ENCODE peak calls at places on chromosomes 13 and 19, in four cellular contexts. G is brain microvascular endothelial cell, Q is left ventricle myocardium inferior, I is Panc1. F is an unnamed sample.

GRCh38 chr13:44389856-44390255 is 16.2 kb downstream of the SERP2 start:
- DNase-seq in G (no peak), Q (no peak), I (no peak), F (no peak)

GRCh38 chr13:73158851-73159250 is 100.0 kb downstream of the KLF5 start:
- DNase-seq in G (peak), Q (no peak), I (no peak), F (peak)

GRCh38 chr19:47022541-47023447 is 3.2 kb downstream of the NPAS1 start:
- DNase-seq in G (no peak), Q (no peak), I (no peak), F (no peak)

GRCh38 chr13:43797869-43798268 is 11.1 kb upstream of the ENOX1 start:
- DNase-seq in G (no peak), Q (no peak), I (no peak), F (no peak)

GRCh38 chr13:30685987-30686386 is 49.4 kb upstream of the ALOX5AP start:
- DNase-seq in G (no peak), Q (no peak), I (no peak), F (no peak)

GRCh38 chr19:14517840-14518505 is at the start of gene DNAJB1:
- DNase-seq in G (peak), Q (peak), I (no peak), F (peak)

GRCh38 chr13:35694549-35695233 is 218.2 kb upstream of the MAB21L1 start:
- DNase-seq in G (no peak), Q (no peak), I (no peak), F (no peak)

GRCh38 chr13:112331675-112332074 is 44.5 kb upstream of the SPACA7 start:
- DNase-seq in G (no peak), Q (no peak), I (no peak), F (no peak)

GRCh38 chr13:112674412-112675383 is 15.1 kb upstream of the ATP11A start:
- DNase-seq in G (no peak), Q (no peak), I (no peak), F (no peak)

GRCh38 chr19:49498475-49498874 is 2.2 kb downstream of the RPS11 start:
- DNase-seq in G (no peak), Q (no peak), I (no peak), F (no peak)

GRCh38 chr13:77002590-77003190 is 10.8 kb downstream of the CLN5 start:
- DNase-seq in G (no peak), Q (no peak), I (no peak), F (peak)

GRCh38 chr13:50529154-50529882 is 314.2 kb downstream of the DLEU7 start:
- DNase-seq in G (peak), Q (peak), I (no peak), F (peak)

GRCh38 chr13:44523176-44524017 is 52.7 kb downstream of the TSC22D1 start:
- DNase-seq in G (peak), Q (no peak), I (no peak), F (peak)

GRCh38 chr13:29935309-29935981 is 85.0 kb upstream of the UBL3 start:
- DNase-seq in G (no peak), Q (no peak), I (no peak), F (no peak)

GRCh38 chr13:84606616-84607015 is 724.3 kb upstream of the SLITRK1 start:
- DNase-seq in G (no peak), Q (no peak), I (no peak), F (no peak)

GRCh38 chr19:19540707-19541515 is 2.8 kb downstream of the CILP2 start:
- DNase-seq in G (no peak), Q (no peak), I (no peak), F (peak)

GRCh38 chr19:19562665-19563347 is 24.7 kb downstream of the CILP2 start:
- DNase-seq in G (no peak), Q (no peak), I (no peak), F (no peak)

GRCh38 chr13:84998681-84999080 is 800.5 kb downstream of the SLITRK6 start:
- DNase-seq in G (no peak), Q (no peak), I (no peak), F (no peak)

GRCh38 chr19:58001895-58002369 is 688 bp downstream of the ZNF606 start:
- DNase-seq in G (peak), Q (no peak), I (no peak), F (peak)

GRCh38 chr13:37651371-37651770 is 52.8 kb upstream of the POSTN start:
- DNase-seq in G (no peak), Q (no peak), I (no peak), F (no peak)

GRCh38 chr13:28286263-28286662 is 147.9 kb downstream of the PAN3 start:
- DNase-seq in G (no peak), Q (no peak), I (no peak), F (no peak)

GRCh38 chr13:30107536-30108136 is 199.7 kb downstream of the KATNAL1 start:
- DNase-seq in G (no peak), Q (no peak), I (no peak), F (no peak)

GRCh38 chr19:27972291-27973040 is 1240.5 kb downstream of the UQCRFS1 start:
- DNase-seq in G (peak), Q (no peak), I (no peak), F (peak)

GRCh38 chr13:96849091-96849490 is 145.2 kb downstream of the OXGR1 start:
- DNase-seq in G (no peak), Q (no peak), I (no peak), F (no peak)

GRCh38 chr19:49451430-49452181 is at the start of gene PIH1D1:
- DNase-seq in G (peak), Q (peak), I (peak), F (peak)

GRCh38 chr19:45800009-45800553 is 7.4 kb upstream of the DMWD start:
- DNase-seq in G (peak), Q (no peak), I (no peak), F (peak)

GRCh38 chr13:89113744-89114143 is 1442.6 kb downstream of the SLITRK5 start:
- DNase-seq in G (no peak), Q (no peak), I (no peak), F (no peak)

GRCh38 chr13:89115307-89115706 is 1444.1 kb downstream of the SLITRK5 start:
- DNase-seq in G (no peak), Q (no peak), I (no peak), F (peak)
- TF ChIP-seq CTCF in G (peak), Q (no peak), I (no peak), F (no peak)

GRCh38 chr13:46640843-46641242 is 87.9 kb downstream of the LRCH1 start:
- DNase-seq in G (peak), Q (no peak), I (no peak), F (no peak)
- H3K27ac ChIP-seq in G (peak), Q (peak), I (no peak), F (no peak)

GRCh38 chr19:53945998-53946397 is 16.7 kb upstream of the CACNG8 start:
- DNase-seq in G (no peak), Q (no peak), I (no peak), F (no peak)

GRCh38 chr19:53945441-53945840 is 17.3 kb upstream of the CACNG8 start:
- DNase-seq in G (peak), Q (no peak), I (no peak), F (no peak)

GRCh38 chr19:53944933-53945332 is 17.8 kb upstream of the CACNG8 start:
- DNase-seq in G (no peak), Q (no peak), I (no peak), F (no peak)

GRCh38 chr19:53944416-53944815 is 18.3 kb upstream of the CACNG8 start:
- DNase-seq in G (no peak), Q (no peak), I (no peak), F (no peak)

GRCh38 chr19:53947624-53948023 is 15.1 kb upstream of the CACNG8 start:
- DNase-seq in G (no peak), Q (no peak), I (no peak), F (peak)
- TF ChIP-seq CTCF in G (peak), Q (no peak), I (no peak), F (peak)

GRCh38 chr19:39083983-39084731 is at the start of gene ACP7:
- DNase-seq in G (no peak), Q (no peak), I (no peak), F (no peak)

GRCh38 chr19:39082167-39082566 is 2.0 kb upstream of the ACP7 start:
- DNase-seq in G (no peak), Q (no peak), I (no peak), F (no peak)

GRCh38 chr19:39084732-39085080 is 538 bp downstream of the ACP7 start:
- DNase-seq in G (no peak), Q (no peak), I (peak), F (no peak)

GRCh38 chr19:39082745-39083598 is 1.2 kb upstream of the ACP7 start:
- DNase-seq in G (no peak), Q (no peak), I (no peak), F (no peak)

DNA sequence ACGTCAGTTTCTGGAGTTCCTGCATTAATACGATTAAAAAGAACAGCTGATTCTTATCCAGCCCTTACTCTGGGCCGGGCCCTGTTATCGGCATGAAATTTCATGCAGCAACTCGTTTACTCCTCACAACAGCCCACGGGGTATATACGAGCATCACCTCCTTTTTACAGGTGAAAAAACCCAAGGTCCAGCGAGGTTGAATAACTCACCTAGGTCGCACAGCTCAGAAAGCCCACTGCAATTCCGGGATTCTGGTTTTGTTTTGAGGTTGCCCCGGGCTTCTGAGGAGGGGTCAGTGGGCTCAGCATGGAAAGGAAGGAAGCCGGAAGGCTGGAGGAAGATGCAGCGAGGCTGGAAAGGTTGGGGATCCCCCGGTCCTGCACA is 577 bp upstream of the ACP7 start:
- DNase-seq in G (no peak), Q (no peak), I (no peak), F (no peak)
- H3K27ac ChIP-seq in G (no peak), Q (no peak), I (peak), F (no peak)

DNA sequence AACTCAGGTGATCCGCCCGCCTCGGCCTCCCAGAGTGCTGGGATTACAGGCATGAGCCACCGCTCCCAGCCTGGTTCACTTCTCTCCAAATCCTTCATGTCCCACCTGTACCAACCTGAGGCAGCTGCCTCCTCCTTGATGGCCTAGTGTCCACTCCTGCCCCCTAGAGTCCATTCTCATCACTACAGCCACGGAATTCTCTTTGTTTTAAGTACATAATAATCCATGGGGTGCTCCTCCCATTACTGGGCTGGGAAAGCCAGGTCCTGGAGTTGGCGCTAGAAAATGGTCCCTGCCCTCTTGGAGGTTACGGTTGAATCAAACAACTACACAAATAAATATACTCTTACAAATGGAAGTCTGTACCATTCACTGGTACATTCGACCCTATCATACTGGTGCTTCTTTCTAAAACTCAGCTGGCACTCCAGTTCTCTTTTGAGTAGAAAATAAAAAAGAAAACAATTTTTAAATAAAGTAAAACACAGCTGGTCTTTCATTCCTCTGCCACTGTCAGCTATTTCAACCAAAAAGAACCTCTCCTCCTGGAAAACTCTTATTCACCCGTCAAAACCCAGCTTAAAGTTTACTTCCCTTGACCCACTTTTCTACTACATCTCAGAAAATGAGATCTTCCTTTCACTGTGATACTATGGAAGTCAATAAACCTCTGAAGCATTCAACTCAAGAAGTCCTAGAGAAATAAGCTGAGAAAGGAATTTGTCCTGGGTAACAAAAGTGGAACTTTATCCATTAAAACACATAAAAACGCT is 22.4 kb upstream of the ARHGEF18 start:
- DNase-seq in G (peak), Q (no peak), I (peak), F (peak)
- TF ChIP-seq CTCF in G (peak), Q (peak), I (peak), F (peak)

DNA sequence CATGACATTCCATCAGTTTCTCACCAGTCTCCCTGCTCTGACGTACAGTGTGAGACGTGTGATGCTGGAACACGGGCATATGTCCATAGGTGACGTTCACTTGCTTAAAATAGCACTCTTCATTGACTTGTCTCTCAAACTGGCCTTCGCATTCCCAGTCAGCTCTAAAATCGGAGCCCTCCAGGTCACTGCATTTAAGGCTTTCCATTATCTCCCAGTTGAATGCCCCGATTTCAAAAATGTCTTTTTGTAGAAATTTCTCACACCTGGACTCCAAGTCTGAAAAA is 31.1 kb downstream of the ZNF565 start:
- DNase-seq in G (no peak), Q (no peak), I (no peak), F (no peak)
- H3K27ac ChIP-seq in G (peak), Q (peak), I (no peak), F (no peak)